ENCODE peak calls at places on chromosomes 6 and 20, in four cellular contexts. D, S, N and U are unnamed samples.

GRCh38 chr6:119079288-119079809 is 885 bp upstream of the FAM184A start:
- DNase-seq in D (no peak), S (no peak), N (no peak), U (no peak)

GRCh38 chr6:36633915-36634314 is 39.8 kb downstream of the SRSF3 start:
- DNase-seq in D (no peak), S (no peak), N (peak; percentile 89), U (no peak)

GRCh38 chr20:3047486-3048419 is 1.9 kb downstream of the MRPS26 start:
- DNase-seq in D (no peak), S (no peak), N (no peak), U (no peak)

GRCh38 chr6:152897807-152898399 is 84.9 kb downstream of the FBXO5 start:
- DNase-seq in D (peak; percentile 39), S (peak; percentile 67), N (peak; percentile 70), U (peak; percentile 8)

GRCh38 chr6:144594571-144594970 is 309.4 kb downstream of the UTRN start:
- DNase-seq in D (no peak), S (no peak), N (no peak), U (no peak)

GRCh38 chr6:34027445-34027936 is 118.4 kb downstream of the GRM4 start:
- DNase-seq in D (peak; percentile 63), S (peak; percentile 49), N (peak; percentile 72), U (peak; percentile 58)

GRCh38 chr20:44959082-44959895 is 908 bp downstream of the TOMM34 start:
- DNase-seq in D (peak; percentile 73), S (peak; percentile 69), N (no peak), U (no peak)

GRCh38 chr6:126682440-126682839 is 342.5 kb downstream of the CENPW start:
- DNase-seq in D (no peak), S (no peak), N (no peak), U (no peak)

GRCh38 chr6:112636650-112637260 is 289.6 kb downstream of the RFPL4B start:
- DNase-seq in D (no peak), S (no peak), N (no peak), U (no peak)

GRCh38 chr6:169153401-169153800 is 100.2 kb downstream of the THBS2 start:
- DNase-seq in D (no peak), S (no peak), N (no peak), U (no peak)

GRCh38 chr6:16229710-16230109 is 8.7 kb upstream of the GMPR start:
- DNase-seq in D (no peak), S (no peak), N (no peak), U (no peak)

GRCh38 chr20:43586641-43587040 is 4.1 kb upstream of the IFT52 start:
- DNase-seq in D (no peak), S (no peak), N (no peak), U (no peak)

GRCh38 chr6:15400572-15401004 is 154.7 kb downstream of the JARID2 start:
- DNase-seq in D (no peak), S (peak; percentile 26), N (peak; percentile 59), U (no peak)

GRCh38 chr6:5728726-5729434 is 277.8 kb downstream of the NRN1 start:
- DNase-seq in D (peak; percentile 27), S (no peak), N (no peak), U (no peak)

GRCh38 chr6:43968110-43968965 is 158.9 kb downstream of the MRPL14 start:
- DNase-seq in D (no peak), S (no peak), N (no peak), U (no peak)

GRCh38 chr6:109978174-109979032 is at the start of gene GPR6:
- DNase-seq in D (peak; percentile 56), S (peak; percentile 44), N (peak; percentile 46), U (no peak)

GRCh38 chr20:15162061-15162740 is 824.8 kb upstream of the FLRT3 start:
- DNase-seq in D (no peak), S (peak; percentile 67), N (no peak), U (no peak)

GRCh38 chr6:13913226-13914001 is 11.3 kb upstream of the RNF182 start:
- DNase-seq in D (no peak), S (no peak), N (no peak), U (no peak)

GRCh38 chr6:25175656-25176055 is 103.5 kb upstream of the CARMIL1 start:
- DNase-seq in D (no peak), S (peak; percentile 9), N (no peak), U (no peak)

GRCh38 chr20:57680131-57680716 is 29.6 kb downstream of the PMEPA1 start:
- DNase-seq in D (no peak), S (peak; percentile 78), N (no peak), U (no peak)

GRCh38 chr6:110296151-110297028 is 61.8 kb downstream of the METTL24 start:
- DNase-seq in D (no peak), S (no peak), N (no peak), U (no peak)

GRCh38 chr6:161029195-161029809 is 37.7 kb downstream of the MAP3K4 start:
- DNase-seq in D (no peak), S (peak; percentile 74), N (no peak), U (no peak)

GRCh38 chr6:16553531-16553930 is 207.7 kb downstream of the ATXN1 start:
- DNase-seq in D (no peak), S (no peak), N (no peak), U (no peak)